ENCODE peak calls at places on chromosomes 12 and 14, in five cellular contexts. I is NCI-H748 treated with DMSO at 0.1 percent for 48 hours; M is SHP77; F is DMS79; U is stimulated activated CD8-positive, alpha-beta memory T cell treated with anti-CD3 and anti-CD28 coated beads, Interleukin-15, amount 100 ng/mL, for 24 hours. R is an unnamed sample.

GRCh38 chr14:37252434-37252833 is 54.7 kb downstream of the MIPOL1 start:
- DNase-seq in I (no peak), M (no peak), F (no peak), U (no peak), R (peak; percentile 31)

GRCh38 chr12:1474059-1474537 is 120.3 kb downstream of the FBXL14 start:
- DNase-seq in I (no peak), M (peak; percentile 10), F (no peak), U (no peak), R (no peak)

GRCh38 chr12:52280319-52280795 is 5.9 kb downstream of the KRT86 start:
- DNase-seq in I (no peak), M (no peak), F (no peak), U (no peak), R (no peak)

GRCh38 chr12:30732954-30733637 is 21.7 kb downstream of the CAPRIN2 start:
- DNase-seq in I (no peak), M (no peak), F (no peak), U (no peak), R (no peak)

GRCh38 chr12:43482311-43483085 is 69.5 kb downstream of the ADAMTS20 start:
- DNase-seq in I (no peak), M (no peak), F (no peak), U (no peak), R (no peak)

GRCh38 chr12:96361074-96361473 is 39.2 kb downstream of the CDK17 start:
- DNase-seq in I (no peak), M (no peak), F (no peak), U (no peak), R (peak; percentile 27)

GRCh38 chr14:89294060-89294459 is 123.0 kb downstream of the FOXN3 start:
- DNase-seq in I (no peak), M (no peak), F (no peak), U (no peak), R (no peak)

GRCh38 chr14:44149597-44149996 is 357.5 kb downstream of the FSCB start:
- DNase-seq in I (peak; percentile 66), M (peak; percentile 41), F (no peak), U (no peak), R (peak; percentile 40)

GRCh38 chr14:89270439-89271227 is 146.4 kb downstream of the FOXN3 start:
- DNase-seq in I (peak; percentile 74), M (no peak), F (no peak), U (no peak), R (no peak)

GRCh38 chr12:64332296-64332695 is 58.3 kb downstream of the C12orf56 start:
- DNase-seq in I (no peak), M (no peak), F (no peak), U (no peak), R (no peak)

GRCh38 chr12:3250576-3250975 is 173.4 kb downstream of the TSPAN9 start:
- DNase-seq in I (no peak), M (no peak), F (no peak), U (no peak), R (no peak)

GRCh38 chr12:103401421-103401820 is 94.3 kb downstream of the C12orf42 start:
- DNase-seq in I (no peak), M (no peak), F (no peak), U (no peak), R (no peak)

GRCh38 chr14:68626386-68626785 is 166.5 kb downstream of the ZFP36L1 start:
- DNase-seq in I (no peak), M (no peak), F (no peak), U (no peak), R (no peak)

GRCh38 chr14:90567191-90567590 is 170.4 kb downstream of the CALM1 start:
- DNase-seq in I (no peak), M (no peak), F (no peak), U (no peak), R (no peak)

GRCh38 chr14:64761441-64762043 is 57.3 kb downstream of the PLEKHG3 start:
- DNase-seq in I (no peak), M (peak; percentile 61), F (peak; percentile 90), U (no peak), R (no peak)

GRCh38 chr12:110694330-110694891 is 5.5 kb upstream of the HVCN1 start:
- DNase-seq in I (no peak), M (no peak), F (no peak), U (no peak), R (no peak)

GRCh38 chr12:57237952-57238853 is 8.7 kb downstream of the SHMT2 start:
- DNase-seq in I (peak; percentile 49), M (peak; percentile 40), F (peak; percentile 24), U (no peak), R (peak; percentile 68)

GRCh38 chr12:93247313-93248057 is 130.2 kb upstream of the NUDT4 start:
- DNase-seq in I (no peak), M (no peak), F (no peak), U (no peak), R (no peak)

GRCh38 chr14:68573126-68573525 is 219.7 kb downstream of the ZFP36L1 start:
- DNase-seq in I (no peak), M (no peak), F (no peak), U (no peak), R (no peak)

GRCh38 chr14:105860615-105861580 is 334.5 kb downstream of the TMEM121 start:
- DNase-seq in I (no peak), M (no peak), F (no peak), U (no peak), R (no peak)

GRCh38 chr14:72451081-72451972 is 442.6 kb downstream of the DPF3 start:
- DNase-seq in I (no peak), M (no peak), F (no peak), U (no peak), R (peak; percentile 66)

GRCh38 chr12:3106564-3106963 is 29.4 kb downstream of the TSPAN9 start:
- DNase-seq in I (no peak), M (no peak), F (no peak), U (no peak), R (no peak)

GRCh38 chr14:58572092-58572853 is 65.5 kb upstream of the DACT1 start:
- DNase-seq in I (no peak), M (no peak), F (no peak), U (no peak), R (no peak)

GRCh38 chr12:127628655-127629054 is 638.3 kb upstream of the TMEM132C start:
- DNase-seq in I (no peak), M (peak; percentile 9), F (no peak), U (no peak), R (no peak)

GRCh38 chr12:67720383-67720856 is 71.9 kb downstream of the DYRK2 start:
- DNase-seq in I (no peak), M (no peak), F (no peak), U (no peak), R (no peak)

GRCh38 chr12:40689576-40689975 is 2.7 kb upstream of the CNTN1 start:
- DNase-seq in I (no peak), M (no peak), F (no peak), U (no peak), R (no peak)

GRCh38 chr14:54440454-54440853 is 720 bp downstream of the CNIH1 start:
- DNase-seq in I (no peak), M (no peak), F (no peak), U (no peak), R (no peak)

GRCh38 chr14:74551903-74552371 is 58.4 kb downstream of the ISCA2 start:
- DNase-seq in I (no peak), M (no peak), F (no peak), U (no peak), R (no peak)

GRCh38 chr12:8108808-8109398 is 14.5 kb upstream of the CLEC4A start:
- DNase-seq in I (peak; percentile 2), M (peak; percentile 1), F (peak; percentile 13), U (peak; percentile 50), R (peak; percentile 27)

GRCh38 chr12:70576341-70577282 is 60.6 kb downstream of the PTPRB start:
- DNase-seq in I (peak; percentile 80), M (peak; percentile 60), F (no peak), U (no peak), R (peak; percentile 85)

GRCh38 chr14:24885410-24885913 is 164.5 kb downstream of the STXBP6 start:
- DNase-seq in I (no peak), M (no peak), F (no peak), U (no peak), R (no peak)

GRCh38 chr12:126385785-126386184 is 1320.5 kb downstream of the AACS start:
- DNase-seq in I (no peak), M (no peak), F (no peak), U (no peak), R (no peak)

R was measured in NCI-H1417.